ENCODE peak calls at places on chromosomes 12 and 14, in five cellular contexts. O is right atrium auricular region, Y is esophagus squamous epithelium, H is brain microvascular endothelial cell, A is right cardiac atrium. I is an unnamed sample.

GRCh38 chr14:42424501-42424900 is 817.8 kb downstream of the LRFN5 start:
- DNase-seq in O (no peak), Y (no peak), A (no peak), H (no peak), I (peak; percentile 5)

GRCh38 chr14:29243355-29243754 is 476.8 kb downstream of the FOXG1 start:
- DNase-seq in H (no peak), Y (no peak), A (no peak), O (no peak), I (no peak)

GRCh38 chr12:24027352-24027751 is 77.9 kb upstream of the SOX5 start:
- DNase-seq in H (no peak), Y (no peak), O (no peak), A (no peak), I (no peak)

GRCh38 chr12:64706366-64706765 is 52.8 kb downstream of the GNS start:
- DNase-seq in H (no peak), Y (no peak), A (no peak), O (no peak), I (no peak)

GRCh38 chr14:69281450-69282169 is 21.7 kb downstream of the GALNT16 start:
- DNase-seq in H (no peak), O (no peak), A (no peak), Y (no peak), I (no peak)

GRCh38 chr14:94499673-94500072 is 9.6 kb downstream of the SERPINA12 start:
- DNase-seq in O (no peak), Y (no peak), H (no peak), A (no peak), I (no peak)

GRCh38 chr12:42918387-42918786 is 328.8 kb upstream of the PRICKLE1 start:
- DNase-seq in A (no peak), Y (no peak), H (no peak), O (no peak), I (no peak)

GRCh38 chr14:91056361-91056760 is 4.1 kb downstream of the RPS6KA5 start:
- DNase-seq in O (no peak), H (no peak), Y (no peak), A (no peak), I (no peak)

GRCh38 chr14:102817942-102818940 is 41.0 kb downstream of the TRAF3 start:
- DNase-seq in H (no peak), A (no peak), Y (no peak), O (no peak), I (no peak)

GRCh38 chr12:113512568-113512967 is 40.9 kb upstream of the LHX5 start:
- DNase-seq in A (no peak), H (no peak), Y (no peak), O (no peak), I (no peak)

GRCh38 chr12:121628037-121628436 is 1.7 kb downstream of the ORAI1 start:
- DNase-seq in O (no peak), H (no peak), Y (no peak), A (no peak), I (no peak)

GRCh38 chr12:51219345-51219744 is 1.5 kb upstream of the POU6F1 start:
- DNase-seq in A (no peak), H (no peak), O (no peak), Y (no peak), I (no peak)

GRCh38 chr12:122471324-122472226 is 29.2 kb downstream of the ZCCHC8 start:
- DNase-seq in Y (no peak), O (peak; percentile 13), H (no peak), A (no peak), I (no peak)

GRCh38 chr14:65915125-65915524 is 502.6 kb downstream of the FUT8 start:
- DNase-seq in A (no peak), Y (no peak), H (no peak), O (no peak), I (no peak)

GRCh38 chr12:92634730-92635129 is 68.1 kb upstream of the PLEKHG7 start:
- DNase-seq in H (no peak), O (no peak), Y (no peak), A (no peak), I (no peak)

GRCh38 chr12:45729233-45730115 is at the start of gene ARID2:
- DNase-seq in O (peak; percentile 63), H (peak; percentile 32), Y (peak; percentile 42), A (peak; percentile 85), I (no peak)

GRCh38 chr14:102484316-102484715 is 25.3 kb downstream of the ANKRD9 start:
- DNase-seq in O (no peak), A (no peak), Y (no peak), H (no peak), I (no peak)

GRCh38 chr12:52132754-52133161 is 53.3 kb downstream of the SMIM41 start:
- DNase-seq in A (no peak), Y (no peak), O (no peak), H (no peak), I (no peak)

GRCh38 chr12:97167598-97167997 is 260.5 kb downstream of the NEDD1 start:
- DNase-seq in H (no peak), O (no peak), A (no peak), Y (no peak), I (no peak)

GRCh38 chr12:10190558-10191388 is 11.9 kb downstream of the TMEM52B start:
- DNase-seq in Y (no peak), A (peak; percentile 61), O (peak; percentile 66), H (peak; percentile 70), I (no peak)

GRCh38 chr14:76352639-76353281 is 23.2 kb upstream of the ESRRB start:
- DNase-seq in H (peak; percentile 22), O (no peak), Y (no peak), A (peak; percentile 85), I (no peak)

GRCh38 chr12:100199347-100200136 is 1.1 kb upstream of the ACTR6 start:
- DNase-seq in H (no peak), O (peak; percentile 63), Y (no peak), A (peak; percentile 89), I (no peak)

GRCh38 chr12:113297621-113298471 is 37.1 kb downstream of the SLC8B1 start:
- DNase-seq in Y (no peak), A (peak; percentile 57), H (no peak), O (no peak), I (no peak)

GRCh38 chr12:34300376-34301250 is 278.3 kb downstream of the ALG10 start:
- DNase-seq in Y (no peak), H (no peak), A (peak; percentile 36), O (no peak), I (no peak)

GRCh38 chr12:24778486-24779304 is 170.2 kb downstream of the BCAT1 start:
- DNase-seq in O (no peak), A (no peak), H (peak; percentile 42), Y (no peak), I (no peak)

GRCh38 chr14:52325126-52325525 is 11.0 kb downstream of the PTGER2 start:
- DNase-seq in O (no peak), A (no peak), H (no peak), Y (no peak), I (peak; percentile 56)

GRCh38 chr12:64243809-64244208 is 21.7 kb upstream of the KICS2 start:
- DNase-seq in Y (no peak), A (no peak), O (no peak), H (no peak), I (no peak)

GRCh38 chr12:48010366-48010970 is 6.2 kb upstream of the COL2A1 start:
- DNase-seq in O (no peak), Y (no peak), H (no peak), A (no peak), I (no peak)

GRCh38 chr14:65958664-65959562 is 527.3 kb upstream of the CCDC196 start:
- DNase-seq in A (no peak), Y (no peak), O (no peak), H (no peak), I (no peak)

GRCh38 chr12:54005853-54006699 is 2.7 kb upstream of the HOXC8 start:
- DNase-seq in O (peak; percentile 91), Y (peak; percentile 22), A (peak; percentile 94), H (peak; percentile 65), I (no peak)

GRCh38 chr14:74964787-74965769 is 9.7 kb upstream of the PGF start:
- DNase-seq in H (no peak), O (no peak), A (no peak), Y (no peak), I (no peak)

GRCh38 chr14:73817020-73817419 is 34.6 kb upstream of the PTGR2 start:
- DNase-seq in H (no peak), Y (no peak), A (no peak), O (no peak), I (no peak)

GRCh38 chr12:77736219-77736965 is 94.3 kb upstream of the NAV3 start:
- DNase-seq in Y (no peak), O (no peak), H (no peak), A (no peak), I (no peak)
- H3K27ac ChIP-seq in Y (no peak overlapping the region), O (no peak overlapping the region), H (no peak overlapping the region), A (no peak overlapping the region), I (no peak overlapping the region)

GRCh38 chr12:124438415-124439056 is 128.9 kb downstream of the NCOR2 start:
- DNase-seq in A (peak; percentile 54), Y (no peak), H (no peak), O (no peak), I (no peak)
- H3K27ac ChIP-seq in A (peak overlapping the region; percentile 8), Y (no peak overlapping the region), H (no peak overlapping the region), O (peak overlapping the region; percentile 69), I (no peak overlapping the region)

GRCh38 chr12:110545812-110546211 is 37.3 kb downstream of the PPTC7 start:
- DNase-seq in O (no peak), Y (no peak), A (no peak), H (no peak), I (no peak)

GRCh38 chr12:110546339-110546738 is 36.8 kb downstream of the PPTC7 start:
- DNase-seq in Y (no peak), H (peak; percentile 66), A (no peak), O (no peak), I (no peak)

GRCh38 chr12:110543252-110543959 is 39.7 kb downstream of the PPTC7 start:
- DNase-seq in H (peak; percentile 81), A (peak; percentile 92), Y (peak; percentile 28), O (peak; percentile 96), I (no peak)

GRCh38 chr12:110547090-110547489 is 36.0 kb downstream of the PPTC7 start:
- DNase-seq in O (no peak), A (no peak), H (no peak), Y (no peak), I (no peak)

GRCh38 chr12:110543965-110544364 is 39.2 kb downstream of the PPTC7 start:
- DNase-seq in A (no peak), O (no peak), H (no peak), Y (no peak), I (no peak)
- H3K27ac ChIP-seq in A (peak overlapping the region; percentile 99), O (peak overlapping the region; percentile 82), H (peak overlapping the region; percentile 2), Y (peak overlapping the region; percentile 91), I (peak overlapping the region; percentile 82)

GRCh38 chr14:50944647-50945413 is 547 bp upstream of the PYGL start:
- DNase-seq in O (no peak), H (no peak), A (peak; percentile 80), Y (no peak), I (peak; percentile 26)
- H3K27ac ChIP-seq in O (peak overlapping the region; percentile 80), H (peak overlapping the region; percentile 59), A (peak overlapping the region; percentile 16), Y (peak overlapping the region; percentile 91), I (peak overlapping the region; percentile 80)

DNA sequence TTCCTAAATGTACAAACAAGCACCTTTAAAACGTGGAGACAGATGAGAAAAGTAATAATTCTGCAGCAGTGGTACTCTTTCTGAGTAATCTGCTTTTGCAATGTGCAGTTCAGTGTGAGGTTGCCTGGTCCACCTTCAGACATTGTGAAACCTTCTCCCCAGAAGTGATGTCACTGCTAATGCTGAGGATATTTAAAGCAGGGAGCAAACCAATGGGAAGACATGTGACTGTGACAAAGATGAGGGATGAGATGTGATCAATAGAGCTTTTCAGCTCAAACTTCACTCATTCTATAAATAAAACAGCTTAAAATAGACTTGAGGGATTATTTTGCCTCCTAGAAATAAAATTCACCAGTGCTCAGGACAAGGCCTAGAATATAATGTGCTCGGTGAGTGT is 9.2 kb downstream of the SLC7A8 start:
- DNase-seq in O (no peak), H (no peak), A (no peak), Y (no peak), I (peak; percentile 16)
- H3K27ac ChIP-seq in O (peak overlapping the region; percentile 10), H (no peak overlapping the region), A (peak overlapping the region; percentile 34), Y (peak overlapping the region; percentile 29), I (no peak overlapping the region)

I was measured in epithelial cell of prostate.